ENCODE peak calls at places on chromosomes 3 and 15, in four cellular contexts. L is body of pancreas; C is left ventricle myocardium inferior; J is CD4-positive, alpha-beta memory T cell. N is an unnamed sample. For H3K4me1, the result is how much of the 10 kb centered on the place peaks cover.

GRCh38 chr3:138112362-138112761 is 3.0 kb downstream of the DZIP1L start:
- DNase-seq in L (no peak), C (no peak), J (no peak), N (no peak)

GRCh38 chr3:165624761-165625160 is 212.5 kb downstream of the BCHE start:
- DNase-seq in L (no peak), C (no peak), J (no peak), N (no peak)

GRCh38 chr15:59376735-59377134 is 4.1 kb upstream of the MYO1E start:
- DNase-seq in L (no peak), C (no peak), J (no peak), N (no peak)

GRCh38 chr15:68783226-68784054 is 37.3 kb downstream of the ANP32A start:
- DNase-seq in L (peak), C (no peak), J (peak), N (peak)

GRCh38 chr15:79170256-79170664 is 79.7 kb upstream of the RASGRF1 start:
- DNase-seq in L (no peak), C (peak), J (no peak), N (no peak)

GRCh38 chr3:122105626-122106025 is 50.5 kb downstream of the CD86 start:
- DNase-seq in L (no peak), C (no peak), J (no peak), N (no peak)

GRCh38 chr3:135982922-135983581 is 17.5 kb downstream of the PPP2R3A start:
- DNase-seq in L (no peak), C (no peak), J (no peak), N (no peak)

GRCh38 chr15:27070816-27071215 is 99.8 kb downstream of the GABRG3 start:
- DNase-seq in L (no peak), C (no peak), J (no peak), N (no peak)

GRCh38 chr15:97012986-97013385 is 682.5 kb downstream of the NR2F2 start:
- DNase-seq in L (no peak), C (no peak), J (no peak), N (no peak)

GRCh38 chr3:145899229-145899628 is 261.8 kb downstream of the PLOD2 start:
- DNase-seq in L (no peak), C (no peak), J (no peak), N (no peak)

GRCh38 chr3:156433138-156433537 is 121.8 kb downstream of the SSR3 start:
- DNase-seq in L (no peak), C (no peak), J (no peak), N (no peak)

GRCh38 chr3:141561426-141562034 is 74.7 kb downstream of the RASA2 start:
- DNase-seq in L (peak), C (no peak), J (peak), N (peak)

GRCh38 chr3:33440328-33440577 is at the start of gene UBP1:
- DNase-seq in L (peak), C (peak), J (no peak), N (no peak)

GRCh38 chr15:78992416-78993256 is 47.8 kb upstream of the CTSH start:
- DNase-seq in L (no peak), C (no peak), J (no peak), N (no peak)

GRCh38 chr3:180433172-180433571 is 168.8 kb upstream of the TTC14 start:
- DNase-seq in L (no peak), C (no peak), J (no peak), N (no peak)

GRCh38 chr3:135325726-135326245 is 530.7 kb downstream of the EPHB1 start:
- DNase-seq in L (peak), C (peak), J (no peak), N (no peak)

GRCh38 chr3:170056710-170057454 is 19.1 kb downstream of the GPR160 start:
- DNase-seq in L (no peak), C (no peak), J (no peak), N (no peak)

GRCh38 chr3:13616359-13616758 is 67.4 kb downstream of the FBLN2 start:
- DNase-seq in L (no peak), C (no peak), J (no peak), N (no peak)

GRCh38 chr15:66025972-66026371 is 156.7 kb downstream of the RAB11A start:
- DNase-seq in L (no peak), C (no peak), J (no peak), N (no peak)

GRCh38 chr3:116018651-116019050 is 395.3 kb downstream of the GAP43 start:
- DNase-seq in L (no peak), C (no peak), J (no peak), N (no peak)

GRCh38 chr3:170418422-170419300 is at the start of gene CLDN11:
- DNase-seq in L (peak), C (peak), J (no peak), N (no peak)

GRCh38 chr3:37899101-37899707 is 37.5 kb downstream of the CTDSPL start:
- DNase-seq in L (no peak), C (no peak), J (no peak), N (no peak)

GRCh38 chr3:141021261-141021660 is 29.9 kb upstream of the SPSB4 start:
- DNase-seq in L (no peak), C (no peak), J (no peak), N (no peak)

GRCh38 chr3:149701206-149701976 is 43.6 kb upstream of the WWTR1 start:
- DNase-seq in L (no peak), C (no peak), J (peak), N (no peak)

GRCh38 chr3:111733856-111734255 is 125.2 kb upstream of the PHLDB2 start:
- DNase-seq in L (no peak), C (no peak), J (no peak), N (no peak)

GRCh38 chr3:11331101-11331500 is 58.9 kb downstream of the ATG7 start:
- DNase-seq in L (no peak), C (no peak), J (no peak), N (no peak)

GRCh38 chr3:158532099-158532734 is 38.8 kb upstream of the MLF1 start:
- DNase-seq in L (no peak), C (no peak), J (peak), N (no peak)

GRCh38 chr3:143040264-143040879 is 39.0 kb downstream of the U2SURP start:
- DNase-seq in L (no peak), C (no peak), J (no peak), N (no peak)

DNA sequence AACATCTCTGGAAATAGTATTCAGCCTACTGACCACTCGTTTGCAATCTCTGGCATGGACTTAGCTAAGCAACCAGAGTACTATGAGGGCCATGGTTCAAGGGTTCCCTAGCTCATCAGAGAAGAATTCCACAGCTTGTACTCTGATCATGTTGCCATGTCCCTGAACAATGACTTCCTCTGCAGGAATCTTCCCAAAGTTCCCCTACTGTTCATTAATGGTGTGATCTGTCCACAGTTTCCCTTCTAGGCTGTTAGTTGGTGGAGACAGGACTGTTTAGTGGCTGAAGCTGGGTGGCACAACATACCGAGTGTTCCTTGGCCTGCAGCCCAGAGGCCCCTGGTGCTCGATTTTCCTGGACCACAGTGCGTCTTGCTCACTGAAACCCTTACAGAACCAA is 44.4 kb upstream of the GALNT15 start:
- DNase-seq in L (no peak), C (no peak), J (no peak), N (no peak)
- H3K4me1 ChIP-seq in L (under half), C (under half), J (under half), N (under half)

GRCh38 chr15:40045572-40046217 is 6.7 kb upstream of the SRP14 start:
- DNase-seq in L (no peak), C (no peak), J (no peak), N (no peak)

GRCh38 chr15:40044717-40045571 is 6.0 kb upstream of the SRP14 start:
- DNase-seq in L (peak), C (peak), J (peak), N (peak)

GRCh38 chr15:40046721-40047412 is 7.9 kb upstream of the SRP14 start:
- DNase-seq in L (no peak), C (no peak), J (no peak), N (no peak)

GRCh38 chr15:40042791-40043320 is 3.9 kb upstream of the SRP14 start:
- DNase-seq in L (no peak), C (no peak), J (no peak), N (no peak)

GRCh38 chr15:40043927-40044716 is 5.1 kb upstream of the SRP14 start:
- DNase-seq in L (no peak), C (no peak), J (no peak), N (no peak)
- H3K4me1 ChIP-seq in L (under half), C (half or more), J (under half), N (under half)

DNA sequence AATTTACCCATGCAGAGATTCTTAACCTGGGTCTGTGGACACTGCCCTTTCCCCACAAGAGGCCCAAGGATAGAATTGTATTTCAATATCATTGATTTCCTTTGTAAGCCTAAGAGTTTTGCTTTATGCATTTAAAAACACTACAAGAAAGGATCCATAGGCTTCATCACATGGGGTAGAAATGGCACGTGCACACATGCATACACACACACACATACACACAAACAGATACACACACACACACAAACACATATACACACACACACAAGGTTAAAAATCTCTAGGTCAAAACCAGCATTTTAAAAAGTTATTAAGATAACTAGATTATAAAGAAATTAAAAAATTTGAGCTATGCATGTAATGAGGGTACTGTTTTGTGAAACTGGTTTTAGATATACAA is 35.5 kb upstream of the CD47 start:
- DNase-seq in L (no peak), C (no peak), J (no peak), N (no peak)
- H3K4me1 ChIP-seq in L (under half), C (under half), J (half or more), N (half or more)

GRCh38 chr3:129591932-129592331 is 14.5 kb downstream of the PLXND1 start:
- DNase-seq in L (no peak), C (no peak), J (no peak), N (no peak)

GRCh38 chr3:129592362-129593150 is 13.9 kb downstream of the PLXND1 start:
- DNase-seq in L (peak), C (peak), J (no peak), N (no peak)

GRCh38 chr3:129594907-129595390 is 11.5 kb downstream of the PLXND1 start:
- DNase-seq in L (no peak), C (no peak), J (no peak), N (no peak)

GRCh38 chr3:129593595-129594339 is 12.7 kb downstream of the PLXND1 start:
- DNase-seq in L (peak), C (no peak), J (peak), N (peak)

DNA sequence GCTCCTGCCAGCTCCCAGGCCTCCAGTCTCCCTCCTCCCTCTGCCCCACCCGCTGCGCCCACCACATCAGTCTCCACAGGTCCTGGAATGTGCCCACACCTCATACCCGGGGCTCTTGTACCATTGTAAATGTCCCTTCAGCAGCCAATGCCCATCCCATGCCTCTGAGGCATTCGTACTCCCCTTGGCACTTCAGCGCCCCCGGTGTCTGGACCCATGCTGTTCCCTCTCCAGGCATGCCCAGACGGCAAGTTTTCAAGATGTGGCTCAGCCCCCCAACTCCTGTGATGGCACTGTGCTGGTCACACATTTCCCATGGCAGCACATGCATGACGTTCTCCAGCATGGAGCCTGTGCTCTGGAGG is 13.3 kb downstream of the PLXND1 start:
- DNase-seq in L (no peak), C (no peak), J (no peak), N (no peak)
- H3K4me1 ChIP-seq in L (under half), C (half or more), J (under half), N (under half)

GRCh38 chr3:23743141-23743784 is 62.5 kb upstream of the UBE2E1 start:
- DNase-seq in L (peak), C (no peak), J (no peak), N (no peak)
- H3K4me1 ChIP-seq in L (under half), C (under half), J (under half), N (under half)

GRCh38 chr3:71441217-71441924 is 142.2 kb downstream of the FOXP1 start:
- DNase-seq in L (peak), C (peak), J (no peak), N (no peak)

GRCh38 chr3:71443332-71443731 is 140.2 kb downstream of the FOXP1 start:
- DNase-seq in L (no peak), C (no peak), J (no peak), N (no peak)

GRCh38 chr3:71444028-71444860 is 139.3 kb downstream of the FOXP1 start:
- DNase-seq in L (peak), C (no peak), J (peak), N (peak)

GRCh38 chr3:71442648-71443047 is 140.9 kb downstream of the FOXP1 start:
- DNase-seq in L (no peak), C (no peak), J (no peak), N (no peak)

DNA sequence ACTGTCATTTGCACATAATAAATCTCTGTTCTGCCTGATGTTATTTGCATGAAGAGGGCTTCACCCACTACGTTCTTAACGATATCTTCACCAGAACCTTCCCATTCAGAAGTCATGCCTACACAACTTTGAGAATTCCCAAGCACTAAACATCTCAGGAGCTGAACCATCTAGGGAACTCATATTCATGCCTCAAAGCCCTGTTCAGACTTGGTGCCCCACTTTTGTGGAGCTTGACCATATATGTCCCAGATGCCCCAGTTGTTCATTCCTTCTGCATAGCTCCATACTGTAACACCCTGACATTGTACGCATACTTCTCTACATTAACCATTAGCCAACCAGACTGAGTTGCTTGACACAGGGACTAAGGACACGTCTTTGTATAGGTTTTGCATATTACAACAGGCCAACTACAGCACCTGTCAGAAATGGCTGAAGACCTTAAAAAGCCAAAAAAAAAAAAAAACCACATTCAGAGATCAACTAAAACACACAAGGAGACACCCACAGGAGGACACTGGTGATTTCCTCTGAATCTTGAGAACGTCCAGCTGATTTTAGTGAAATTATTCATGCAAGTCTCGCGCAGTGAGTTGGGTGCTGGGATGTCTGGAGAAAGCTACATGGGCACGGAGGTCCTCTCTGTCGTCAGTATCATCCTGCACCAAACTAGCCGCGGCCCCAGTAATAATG is 141.5 kb downstream of the FOXP1 start:
- DNase-seq in L (no peak), C (no peak), J (no peak), N (no peak)
- H3K4me1 ChIP-seq in L (under half), C (half or more), J (half or more), N (half or more)

DNA sequence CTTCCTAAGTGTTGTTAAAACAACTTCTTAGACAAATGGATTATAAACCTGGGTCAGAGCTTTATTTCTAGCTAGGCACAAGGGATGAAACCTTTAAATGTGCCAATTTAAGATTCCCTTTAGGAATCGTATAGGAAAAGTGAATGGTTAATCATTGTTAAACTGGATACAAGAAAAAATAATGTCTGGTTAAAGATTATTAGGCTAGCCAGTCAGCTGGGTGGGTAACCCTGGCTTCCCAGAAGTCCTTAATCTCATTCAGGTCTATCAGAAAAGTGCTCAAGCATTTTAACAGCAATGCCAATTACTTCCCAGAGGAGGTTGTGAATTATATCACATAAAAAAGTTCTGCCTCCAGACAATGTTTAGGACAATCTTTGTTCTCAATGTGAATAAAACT is 37.6 kb downstream of the NANOGP8 start:
- DNase-seq in L (peak), C (no peak), J (no peak), N (no peak)
- H3K4me1 ChIP-seq in L (under half), C (under half), J (under half), N (under half)

GRCh38 chr15:75653347-75653913 is 5.7 kb downstream of the SNX33 start:
- DNase-seq in L (no peak), C (no peak), J (no peak), N (no peak)
- H3K4me1 ChIP-seq in L (half or more), C (half or more), J (under half), N (under half)

GRCh38 chr3:21783834-21784233 is 32.8 kb upstream of the ZNF385D start:
- DNase-seq in L (no peak), C (no peak), J (no peak), N (no peak)

GRCh38 chr3:21785765-21786453 is 34.9 kb upstream of the ZNF385D start:
- DNase-seq in L (no peak), C (no peak), J (no peak), N (no peak)

GRCh38 chr3:21795152-21795837 is 44.3 kb upstream of the ZNF385D start:
- DNase-seq in L (peak), C (peak), J (no peak), N (no peak)

GRCh38 chr3:21786454-21786829 is 35.4 kb upstream of the ZNF385D start:
- DNase-seq in L (no peak), C (no peak), J (no peak), N (no peak)

DNA sequence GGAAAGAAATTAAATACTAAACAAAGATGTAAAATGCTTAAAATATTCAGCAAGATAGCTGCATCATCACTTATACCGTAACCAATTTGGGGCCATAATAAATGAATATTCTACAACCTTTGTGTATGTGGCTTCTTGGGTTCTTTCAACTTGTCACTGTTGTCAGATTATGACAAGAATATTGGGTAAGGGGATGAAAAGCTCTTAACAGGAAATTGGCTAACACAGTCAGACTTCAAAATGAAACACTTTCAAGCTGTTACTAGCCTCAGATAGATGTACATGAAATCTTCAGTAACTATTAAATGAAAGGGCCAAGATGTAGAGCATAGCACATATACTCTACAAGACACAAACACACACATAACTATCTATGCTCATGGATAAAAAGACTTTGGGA is 38.7 kb upstream of the ZNF385D start:
- DNase-seq in L (no peak), C (no peak), J (no peak), N (no peak)
- H3K4me1 ChIP-seq in L (under half), C (half or more), J (under half), N (under half)

GRCh38 chr3:52051444-52051843 is 4.9 kb downstream of the DUSP7 start:
- DNase-seq in L (no peak), C (no peak), J (no peak), N (no peak)
- H3K4me1 ChIP-seq in L (under half), C (half or more), J (half or more), N (half or more)